ENCODE peak calls at places on chromosomes 7 and 10, in four cellular contexts. N, Q, S and T are unnamed samples.

GRCh38 chr10:126191192-126191591 is 197.1 kb downstream of the ADAM12 start:
- DNase-seq in N (peak; percentile 20), S (no peak), Q (no peak), T (no peak)

GRCh38 chr7:158031820-158032424 is 555.7 kb downstream of the PTPRN2 start:
- DNase-seq in N (no peak), Q (no peak), S (no peak), T (no peak)

GRCh38 chr7:128811631-128812430 is 18.4 kb upstream of the FLNC start:
- DNase-seq in S (no peak), Q (no peak), N (no peak), T (no peak)

GRCh38 chr10:68561804-68562649 is 1.9 kb downstream of the TET1 start:
- DNase-seq in S (no peak), Q (no peak), N (peak; percentile 49), T (no peak)

GRCh38 chr7:131238260-131238940 is 89.3 kb upstream of the MKLN1 start:
- DNase-seq in Q (peak; percentile 80), S (peak; percentile 87), N (peak; percentile 93), T (no peak)

GRCh38 chr7:36736827-36737211 is 12.5 kb upstream of the AOAH start:
- DNase-seq in Q (no peak), N (no peak), S (no peak), T (no peak)

GRCh38 chr10:102398172-102399020 is 2.9 kb downstream of the NFKB2 start:
- DNase-seq in Q (no peak), S (no peak), N (no peak), T (no peak)

GRCh38 chr7:47326220-47326619 is 255.7 kb downstream of the TNS3 start:
- DNase-seq in N (peak; percentile 87), Q (no peak), S (peak; percentile 75), T (no peak)

GRCh38 chr10:119278126-119278701 is 70.8 kb downstream of the GRK5 start:
- DNase-seq in S (no peak), N (no peak), Q (no peak), T (no peak)

GRCh38 chr10:76071638-76072317 is 640.4 kb downstream of the LRMDA start:
- DNase-seq in S (no peak), N (no peak), Q (no peak), T (no peak)